ENCODE peak calls at places on chromosome 11, in ten cellular contexts. One of them, this sample, is unnamed.

GRCh38 chr11:29029452-29029851 is 921.3 kb downstream of the METTL15 start:
- DNase-seq in upper lobe of right lung: no peak
- DNase-seq in gastrocnemius medialis: no peak
- DNase-seq in sigmoid colon: no peak
- DNase-seq in IMR-90: no peak
- DNase-seq in cardiac muscle cell: no peak
- DNase-seq in astrocyte: no peak
- DNase-seq in GM23338: no peak
- DNase-seq in endodermal cell: no peak
- DNase-seq in brain microvascular endothelial cell: no peak
- DNase-seq in this sample: no peak

GRCh38 chr11:132056689-132057088 is 686.3 kb downstream of the NTM start:
- DNase-seq in upper lobe of right lung: no peak
- DNase-seq in gastrocnemius medialis: no peak
- DNase-seq in sigmoid colon: no peak
- DNase-seq in IMR-90: peak; percentile 95
- DNase-seq in cardiac muscle cell: peak; percentile 81
- DNase-seq in astrocyte: peak; percentile 95
- DNase-seq in GM23338: no peak
- DNase-seq in endodermal cell: no peak
- DNase-seq in brain microvascular endothelial cell: peak; percentile 86
- DNase-seq in this sample: no peak

GRCh38 chr11:39078465-39078864 is 2381.0 kb downstream of the LRRC4C start:
- DNase-seq in upper lobe of right lung: no peak
- DNase-seq in gastrocnemius medialis: no peak
- DNase-seq in sigmoid colon: no peak
- DNase-seq in IMR-90: no peak
- DNase-seq in cardiac muscle cell: no peak
- DNase-seq in astrocyte: no peak
- DNase-seq in GM23338: no peak
- DNase-seq in endodermal cell: no peak
- DNase-seq in brain microvascular endothelial cell: no peak
- DNase-seq in this sample: no peak

GRCh38 chr11:15926071-15926470 is 430.3 kb downstream of the SOX6 start:
- DNase-seq in upper lobe of right lung: no peak
- DNase-seq in gastrocnemius medialis: no peak
- DNase-seq in sigmoid colon: no peak
- DNase-seq in IMR-90: no peak
- DNase-seq in cardiac muscle cell: no peak
- DNase-seq in astrocyte: no peak
- DNase-seq in GM23338: no peak
- DNase-seq in endodermal cell: no peak
- DNase-seq in brain microvascular endothelial cell: no peak
- DNase-seq in this sample: no peak

GRCh38 chr11:78525720-78526119 is 48.9 kb downstream of the NARS2 start:
- DNase-seq in upper lobe of right lung: no peak
- DNase-seq in gastrocnemius medialis: no peak
- DNase-seq in sigmoid colon: no peak
- DNase-seq in IMR-90: no peak
- DNase-seq in cardiac muscle cell: no peak
- DNase-seq in astrocyte: no peak
- DNase-seq in GM23338: no peak
- DNase-seq in endodermal cell: no peak
- DNase-seq in brain microvascular endothelial cell: no peak
- DNase-seq in this sample: no peak

GRCh38 chr11:114818382-114818781 is 140.1 kb downstream of the NXPE2 start:
- DNase-seq in upper lobe of right lung: no peak
- DNase-seq in gastrocnemius medialis: no peak
- DNase-seq in sigmoid colon: no peak
- DNase-seq in IMR-90: no peak
- DNase-seq in cardiac muscle cell: no peak
- DNase-seq in astrocyte: no peak
- DNase-seq in GM23338: no peak
- DNase-seq in endodermal cell: peak; percentile 22
- DNase-seq in brain microvascular endothelial cell: no peak
- DNase-seq in this sample: no peak

GRCh38 chr11:1103401-1104360 is 29.0 kb downstream of the MUC2 start:
- DNase-seq in upper lobe of right lung: peak; percentile 64
- DNase-seq in gastrocnemius medialis: no peak
- DNase-seq in sigmoid colon: no peak
- DNase-seq in IMR-90: no peak
- DNase-seq in cardiac muscle cell: no peak
- DNase-seq in astrocyte: no peak
- DNase-seq in GM23338: no peak
- DNase-seq in endodermal cell: no peak
- DNase-seq in brain microvascular endothelial cell: no peak
- DNase-seq in this sample: no peak

GRCh38 chr11:7672960-7673723 is at the start of gene CYB5R2:
- DNase-seq in upper lobe of right lung: peak; percentile 86
- DNase-seq in gastrocnemius medialis: peak; percentile 47
- DNase-seq in sigmoid colon: peak; percentile 83
- DNase-seq in IMR-90: peak; percentile 5
- DNase-seq in cardiac muscle cell: peak; percentile 80
- DNase-seq in astrocyte: no peak
- DNase-seq in GM23338: peak; percentile 80
- DNase-seq in endodermal cell: peak; percentile 92
- DNase-seq in brain microvascular endothelial cell: no peak
- DNase-seq in this sample: peak; percentile 78

GRCh38 chr11:65108469-65109123 is 3.1 kb upstream of the TM7SF2 start:
- DNase-seq in upper lobe of right lung: no peak
- DNase-seq in gastrocnemius medialis: no peak
- DNase-seq in sigmoid colon: no peak
- DNase-seq in IMR-90: no peak
- DNase-seq in cardiac muscle cell: no peak
- DNase-seq in astrocyte: no peak
- DNase-seq in GM23338: no peak
- DNase-seq in endodermal cell: peak; percentile 47
- DNase-seq in brain microvascular endothelial cell: no peak
- DNase-seq in this sample: no peak

GRCh38 chr11:65110354-65110861 is 1.3 kb upstream of the TM7SF2 start:
- DNase-seq in upper lobe of right lung: peak; percentile 88
- DNase-seq in gastrocnemius medialis: peak; percentile 81
- DNase-seq in sigmoid colon: peak; percentile 94
- DNase-seq in IMR-90: peak; percentile 74
- DNase-seq in cardiac muscle cell: peak; percentile 84
- DNase-seq in astrocyte: peak; percentile 44
- DNase-seq in GM23338: peak; percentile 93
- DNase-seq in endodermal cell: peak; percentile 98
- DNase-seq in brain microvascular endothelial cell: peak; percentile 76
- DNase-seq in this sample: peak; percentile 93

GRCh38 chr11:65109231-65110198 is 2.2 kb upstream of the TM7SF2 start:
- DNase-seq in upper lobe of right lung: no peak
- DNase-seq in gastrocnemius medialis: no peak
- DNase-seq in sigmoid colon: no peak
- DNase-seq in IMR-90: no peak
- DNase-seq in cardiac muscle cell: no peak
- DNase-seq in astrocyte: no peak
- DNase-seq in GM23338: no peak
- DNase-seq in endodermal cell: peak; percentile 41
- DNase-seq in brain microvascular endothelial cell: no peak
- DNase-seq in this sample: no peak

GRCh38 chr11:65107078-65107477 is 4.6 kb upstream of the TM7SF2 start:
- DNase-seq in upper lobe of right lung: no peak
- DNase-seq in gastrocnemius medialis: no peak
- DNase-seq in sigmoid colon: no peak
- DNase-seq in IMR-90: no peak
- DNase-seq in cardiac muscle cell: no peak
- DNase-seq in astrocyte: no peak
- DNase-seq in GM23338: no peak
- DNase-seq in endodermal cell: no peak
- DNase-seq in brain microvascular endothelial cell: no peak
- DNase-seq in this sample: no peak

DNA sequence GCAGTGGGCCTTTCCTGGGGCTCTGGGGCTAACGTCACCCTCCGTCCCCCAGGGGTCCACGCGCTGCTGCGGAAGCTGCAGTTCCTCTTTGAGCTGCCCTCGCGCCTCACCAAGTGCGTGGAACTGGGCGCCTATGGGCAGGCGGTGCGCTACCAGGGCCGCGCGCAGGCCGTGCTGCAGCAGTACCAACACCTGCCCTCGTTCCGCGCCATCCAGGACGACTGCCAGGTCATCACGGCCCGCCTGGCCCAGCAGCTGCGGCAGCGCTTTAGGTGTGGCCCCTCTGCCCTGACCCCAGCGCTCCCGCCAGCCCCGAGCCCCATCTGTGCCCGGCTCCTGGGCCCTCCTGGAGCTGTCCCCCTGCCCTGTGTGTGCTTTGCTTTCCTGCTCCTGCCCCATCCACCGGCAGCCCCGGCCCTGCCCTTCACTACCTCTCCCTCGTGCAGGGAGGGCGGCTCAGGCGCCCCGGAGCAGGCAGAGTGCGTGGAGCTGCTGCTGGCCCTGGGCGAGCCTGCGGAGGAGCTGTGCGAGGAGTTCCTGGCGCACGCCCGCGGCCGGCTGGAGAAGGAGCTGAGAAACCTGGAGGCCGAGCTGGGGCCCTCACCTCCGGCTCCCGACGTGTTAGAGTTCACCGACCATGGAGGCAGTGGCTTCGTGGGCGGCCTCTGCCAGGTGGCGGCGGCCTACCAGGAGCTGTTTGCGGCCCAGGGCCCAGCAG is 3.8 kb upstream of the TM7SF2 start:
- DNase-seq in upper lobe of right lung: no peak
- DNase-seq in gastrocnemius medialis: no peak
- DNase-seq in sigmoid colon: no peak
- DNase-seq in IMR-90: no peak
- DNase-seq in cardiac muscle cell: no peak
- DNase-seq in astrocyte: no peak
- DNase-seq in GM23338: no peak
- DNase-seq in endodermal cell: no peak
- DNase-seq in brain microvascular endothelial cell: no peak
- DNase-seq in this sample: no peak
- H3K36me3 ChIP-seq in upper lobe of right lung: peaks cover 26% of the 10 kb centered on the region
- H3K36me3 ChIP-seq in gastrocnemius medialis: no peaks in the 10 kb centered on the region
- H3K36me3 ChIP-seq in sigmoid colon: peaks cover 17% of the 10 kb centered on the region
- H3K36me3 ChIP-seq in IMR-90: peaks cover 11% of the 10 kb centered on the region
- H3K36me3 ChIP-seq in cardiac muscle cell: no peaks in the 10 kb centered on the region
- H3K36me3 ChIP-seq in astrocyte: no peaks in the 10 kb centered on the region
- H3K36me3 ChIP-seq in GM23338: peaks cover 3% of the 10 kb centered on the region
- H3K36me3 ChIP-seq in endodermal cell: peaks cover 9% of the 10 kb centered on the region
- H3K36me3 ChIP-seq in brain microvascular endothelial cell: peaks cover 2% of the 10 kb centered on the region
- H3K36me3 ChIP-seq in this sample: peaks cover 40% of the 10 kb centered on the region

DNA sequence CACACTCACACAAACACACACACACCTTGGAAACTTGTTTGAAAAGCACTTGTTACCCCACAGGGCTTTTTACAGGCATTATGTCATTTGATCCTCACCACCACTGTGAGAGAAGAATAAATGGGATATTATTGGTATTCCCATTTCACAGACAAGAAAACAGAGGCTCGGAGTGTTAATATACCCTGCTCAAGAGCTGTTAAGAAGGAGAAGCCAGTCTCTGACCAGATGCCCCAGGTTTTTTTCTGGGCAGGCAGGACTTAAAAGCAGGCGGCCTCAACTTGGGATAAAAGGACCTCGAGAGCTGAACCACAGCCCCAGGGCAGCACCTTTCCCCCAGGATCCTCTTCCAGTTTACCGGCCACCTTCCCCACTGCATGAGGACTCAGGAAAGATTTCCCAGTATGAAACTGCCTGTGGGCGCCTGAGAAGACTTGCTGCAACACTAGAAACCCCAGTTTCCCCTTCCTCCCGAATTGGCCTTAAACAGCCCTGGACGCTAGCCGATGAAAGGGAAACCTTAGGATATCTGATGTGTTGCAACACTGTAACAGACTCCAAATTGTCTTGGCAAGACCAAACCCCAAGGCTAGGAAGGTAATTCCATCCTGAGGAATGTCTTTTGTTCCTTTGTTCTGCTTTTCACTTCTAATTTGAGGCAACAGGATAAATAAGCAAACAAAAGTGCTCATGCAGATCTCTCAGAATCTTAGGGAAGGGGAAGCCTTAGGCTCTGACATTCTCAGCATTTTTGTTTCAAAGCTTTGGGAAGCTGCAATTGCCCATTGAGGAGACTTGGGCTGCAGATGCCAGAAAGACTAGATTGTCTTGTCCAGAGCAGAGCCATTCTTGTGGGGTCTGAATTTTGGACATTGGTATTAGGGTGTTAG is 173.5 kb downstream of the TRIM29 start:
- DNase-seq in upper lobe of right lung: no peak
- DNase-seq in gastrocnemius medialis: no peak
- DNase-seq in sigmoid colon: no peak
- DNase-seq in IMR-90: no peak
- DNase-seq in cardiac muscle cell: peak; percentile 54
- DNase-seq in astrocyte: no peak
- DNase-seq in GM23338: peak; percentile 94
- DNase-seq in endodermal cell: peak; percentile 65
- DNase-seq in brain microvascular endothelial cell: no peak
- DNase-seq in this sample: no peak
- H3K27ac ChIP-seq in upper lobe of right lung: no peak overlapping the region
- H3K27ac ChIP-seq in gastrocnemius medialis: no peak overlapping the region
- H3K27ac ChIP-seq in sigmoid colon: no peak overlapping the region
- H3K27ac ChIP-seq in IMR-90: no peak overlapping the region
- H3K27ac ChIP-seq in cardiac muscle cell: no peak overlapping the region
- H3K27ac ChIP-seq in astrocyte: no peak overlapping the region
- H3K27ac ChIP-seq in GM23338: peak overlapping the region; percentile 80
- H3K27ac ChIP-seq in endodermal cell: peak overlapping the region; percentile 30
- H3K27ac ChIP-seq in brain microvascular endothelial cell: no peak overlapping the region
- H3K27ac ChIP-seq in this sample: no peak overlapping the region

DNA sequence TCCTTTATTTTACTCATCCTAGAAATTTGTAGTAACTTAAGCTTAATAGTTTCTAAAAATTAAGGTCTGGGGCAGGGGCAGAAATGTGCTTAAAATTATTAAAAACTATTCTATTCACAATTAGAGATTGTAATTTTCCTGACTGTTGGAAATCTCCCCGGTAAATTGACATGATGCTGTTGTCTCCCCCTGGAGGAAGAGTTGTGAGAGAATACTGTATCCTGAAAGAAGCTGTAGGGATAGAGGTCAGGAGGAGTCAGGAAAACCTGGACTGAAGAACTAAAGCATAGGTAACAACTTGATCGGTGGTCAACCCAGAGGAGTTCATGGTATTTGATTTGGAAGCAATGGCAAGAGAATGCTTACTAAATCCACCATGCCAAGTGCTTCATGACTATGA is 16.2 kb upstream of the ESAM start:
- DNase-seq in upper lobe of right lung: no peak
- DNase-seq in gastrocnemius medialis: no peak
- DNase-seq in sigmoid colon: no peak
- DNase-seq in IMR-90: no peak
- DNase-seq in cardiac muscle cell: no peak
- DNase-seq in astrocyte: no peak
- DNase-seq in GM23338: peak; percentile 59
- DNase-seq in endodermal cell: no peak
- DNase-seq in brain microvascular endothelial cell: no peak
- DNase-seq in this sample: no peak
- TF ChIP-seq CTCF in upper lobe of right lung: peak; percentile 14
- TF ChIP-seq CTCF in gastrocnemius medialis: no peak
- TF ChIP-seq CTCF in sigmoid colon: no peak
- TF ChIP-seq CTCF in IMR-90: no peak
- TF ChIP-seq CTCF in cardiac muscle cell: peak; percentile 28
- TF ChIP-seq CTCF in astrocyte: no peak
- TF ChIP-seq CTCF in GM23338: peak; percentile 61
- TF ChIP-seq CTCF in endodermal cell: peak; percentile 75
- TF ChIP-seq CTCF in brain microvascular endothelial cell: peak; percentile 51
- TF ChIP-seq CTCF in this sample: no peak

GRCh38 chr11:65392186-65392829 is 5.9 kb downstream of the FRMD8 start:
- DNase-seq in upper lobe of right lung: no peak
- DNase-seq in gastrocnemius medialis: no peak
- DNase-seq in sigmoid colon: peak; percentile 63
- DNase-seq in IMR-90: no peak
- DNase-seq in cardiac muscle cell: no peak
- DNase-seq in astrocyte: no peak
- DNase-seq in GM23338: no peak
- DNase-seq in endodermal cell: no peak
- DNase-seq in brain microvascular endothelial cell: no peak
- DNase-seq in this sample: no peak

GRCh38 chr11:65393513-65394079 is 7.2 kb downstream of the FRMD8 start:
- DNase-seq in upper lobe of right lung: no peak
- DNase-seq in gastrocnemius medialis: no peak
- DNase-seq in sigmoid colon: peak; percentile 60
- DNase-seq in IMR-90: no peak
- DNase-seq in cardiac muscle cell: no peak
- DNase-seq in astrocyte: no peak
- DNase-seq in GM23338: no peak
- DNase-seq in endodermal cell: no peak
- DNase-seq in brain microvascular endothelial cell: no peak
- DNase-seq in this sample: no peak

GRCh38 chr11:65391007-65391406 is 4.6 kb downstream of the FRMD8 start:
- DNase-seq in upper lobe of right lung: no peak
- DNase-seq in gastrocnemius medialis: no peak
- DNase-seq in sigmoid colon: peak; percentile 69
- DNase-seq in IMR-90: peak; percentile 37
- DNase-seq in cardiac muscle cell: peak; percentile 46
- DNase-seq in astrocyte: peak; percentile 13
- DNase-seq in GM23338: peak; percentile 62
- DNase-seq in endodermal cell: peak; percentile 81
- DNase-seq in brain microvascular endothelial cell: no peak
- DNase-seq in this sample: no peak

GRCh38 chr11:65394125-65394536 is 7.7 kb downstream of the FRMD8 start:
- DNase-seq in upper lobe of right lung: peak; percentile 48
- DNase-seq in gastrocnemius medialis: no peak
- DNase-seq in sigmoid colon: peak; percentile 63
- DNase-seq in IMR-90: no peak
- DNase-seq in cardiac muscle cell: no peak
- DNase-seq in astrocyte: no peak
- DNase-seq in GM23338: no peak
- DNase-seq in endodermal cell: no peak
- DNase-seq in brain microvascular endothelial cell: no peak
- DNase-seq in this sample: no peak

DNA sequence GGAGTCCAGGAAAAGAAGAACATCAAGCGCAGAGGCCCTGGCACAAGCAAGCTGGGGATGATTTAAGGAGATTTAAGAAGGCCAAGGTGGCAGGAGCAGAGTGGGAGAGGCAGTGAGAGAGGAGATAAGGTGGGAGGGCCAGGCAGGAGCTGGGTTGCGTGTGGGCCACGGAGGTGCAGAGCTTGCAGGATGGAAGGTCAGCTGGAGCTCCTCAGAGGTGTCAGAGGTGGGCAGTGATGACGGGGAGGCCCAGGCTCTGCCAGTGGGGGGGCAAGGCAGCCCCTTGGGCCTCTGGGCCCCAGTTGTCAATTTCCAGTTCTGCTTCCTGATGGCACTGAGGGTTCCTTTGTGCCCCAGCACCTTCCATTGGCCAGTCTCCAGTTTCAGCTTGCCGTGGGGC is 6.5 kb downstream of the FRMD8 start:
- DNase-seq in upper lobe of right lung: no peak
- DNase-seq in gastrocnemius medialis: no peak
- DNase-seq in sigmoid colon: peak; percentile 57
- DNase-seq in IMR-90: no peak
- DNase-seq in cardiac muscle cell: no peak
- DNase-seq in astrocyte: no peak
- DNase-seq in GM23338: no peak
- DNase-seq in endodermal cell: no peak
- DNase-seq in brain microvascular endothelial cell: no peak
- DNase-seq in this sample: no peak
- H3K36me3 ChIP-seq in upper lobe of right lung: peaks cover 50% of the 10 kb centered on the region
- H3K36me3 ChIP-seq in gastrocnemius medialis: no peaks in the 10 kb centered on the region
- H3K36me3 ChIP-seq in sigmoid colon: peaks cover 30% of the 10 kb centered on the region
- H3K36me3 ChIP-seq in IMR-90: peaks cover 42% of the 10 kb centered on the region
- H3K36me3 ChIP-seq in cardiac muscle cell: peaks cover 4% of the 10 kb centered on the region
- H3K36me3 ChIP-seq in astrocyte: peaks cover 6% of the 10 kb centered on the region
- H3K36me3 ChIP-seq in GM23338: no peaks in the 10 kb centered on the region
- H3K36me3 ChIP-seq in endodermal cell: peaks cover 7% of the 10 kb centered on the region
- H3K36me3 ChIP-seq in brain microvascular endothelial cell: peaks cover 62% of the 10 kb centered on the region
- H3K36me3 ChIP-seq in this sample: peaks cover 73% of the 10 kb centered on the region

This sample was measured in tibial artery.